ENCODE peak calls at places on chromosomes 11 and 22, in seven cellular contexts. R is A549, E is heart right ventricle, X is dorsolateral prefrontal cortex, S is neuronal stem cell, I is neural progenitor cell, Y is endothelial cell of umbilical vein. B is an unnamed sample.

GRCh38 chr11:31560842-31561476 is 51.4 kb downstream of the ELP4 start:
- DNase-seq in R (no peak), S (no peak), Y (no peak), I (no peak), E (no peak), X (no peak), B (no peak)

GRCh38 chr11:61966673-61967176 is 709 bp downstream of the FTH1 start:
- DNase-seq in S (no peak), X (no peak), E (no peak), Y (peak; percentile 47), I (peak; percentile 72), R (peak; percentile 51), B (peak; percentile 72)

GRCh38 chr11:14015711-14016110 is 53.2 kb downstream of the SPON1 start:
- DNase-seq in E (no peak), S (peak; percentile 5), Y (peak; percentile 78), X (no peak), R (peak; percentile 22), I (no peak), B (no peak)

GRCh38 chr11:46338636-46338987 is 8.7 kb upstream of the DGKZ start:
- DNase-seq in S (no peak), I (no peak), E (no peak), R (no peak), Y (no peak), X (no peak), B (no peak)

GRCh38 chr22:49617264-49617663 is 210.4 kb downstream of the BRD1 start:
- DNase-seq in Y (no peak), I (no peak), E (no peak), S (no peak), X (no peak), R (no peak), B (no peak)

GRCh38 chr11:111623527-111624030 is 21.3 kb downstream of the SIK2 start:
- DNase-seq in Y (no peak), R (no peak), E (no peak), X (no peak), I (no peak), S (no peak), B (no peak)

GRCh38 chr11:32309541-32310217 is 125.7 kb downstream of the WT1 start:
- DNase-seq in S (no peak), R (no peak), I (no peak), X (no peak), Y (no peak), E (no peak), B (no peak)

GRCh38 chr11:35815556-35816315 is 128.1 kb upstream of the LDLRAD3 start:
- DNase-seq in S (no peak), E (no peak), I (no peak), Y (no peak), X (no peak), R (no peak), B (peak; percentile 65)

DNA sequence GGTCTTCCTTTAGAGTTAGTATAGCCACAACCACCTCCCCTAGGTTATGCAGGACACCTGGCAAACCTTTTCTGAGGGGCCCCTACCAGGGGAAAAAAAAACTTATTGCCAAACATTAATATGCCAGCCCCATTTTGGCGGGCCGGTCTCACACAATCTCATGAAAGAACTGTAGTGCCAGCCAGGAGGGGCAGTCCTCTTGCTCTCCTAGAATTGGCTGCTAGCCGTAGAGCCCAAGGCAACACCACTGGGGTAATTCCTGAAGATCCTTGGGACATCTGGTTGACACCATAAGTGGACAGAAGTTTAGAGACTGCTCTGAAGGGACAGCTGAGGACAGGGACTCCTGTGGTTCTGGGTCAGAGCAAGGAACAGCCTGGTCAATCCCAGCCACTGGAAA is 24.2 kb downstream of the NAV2 start:
- DNase-seq in I (no peak), S (no peak), X (no peak), E (no peak), Y (no peak), R (no peak), B (no peak)
- H3K27ac ChIP-seq in I (no peak overlapping the region), S (no peak overlapping the region), X (peak overlapping the region; percentile 80), E (peak overlapping the region; percentile 16), Y (no peak overlapping the region), R (no peak overlapping the region), B (no peak overlapping the region)

DNA sequence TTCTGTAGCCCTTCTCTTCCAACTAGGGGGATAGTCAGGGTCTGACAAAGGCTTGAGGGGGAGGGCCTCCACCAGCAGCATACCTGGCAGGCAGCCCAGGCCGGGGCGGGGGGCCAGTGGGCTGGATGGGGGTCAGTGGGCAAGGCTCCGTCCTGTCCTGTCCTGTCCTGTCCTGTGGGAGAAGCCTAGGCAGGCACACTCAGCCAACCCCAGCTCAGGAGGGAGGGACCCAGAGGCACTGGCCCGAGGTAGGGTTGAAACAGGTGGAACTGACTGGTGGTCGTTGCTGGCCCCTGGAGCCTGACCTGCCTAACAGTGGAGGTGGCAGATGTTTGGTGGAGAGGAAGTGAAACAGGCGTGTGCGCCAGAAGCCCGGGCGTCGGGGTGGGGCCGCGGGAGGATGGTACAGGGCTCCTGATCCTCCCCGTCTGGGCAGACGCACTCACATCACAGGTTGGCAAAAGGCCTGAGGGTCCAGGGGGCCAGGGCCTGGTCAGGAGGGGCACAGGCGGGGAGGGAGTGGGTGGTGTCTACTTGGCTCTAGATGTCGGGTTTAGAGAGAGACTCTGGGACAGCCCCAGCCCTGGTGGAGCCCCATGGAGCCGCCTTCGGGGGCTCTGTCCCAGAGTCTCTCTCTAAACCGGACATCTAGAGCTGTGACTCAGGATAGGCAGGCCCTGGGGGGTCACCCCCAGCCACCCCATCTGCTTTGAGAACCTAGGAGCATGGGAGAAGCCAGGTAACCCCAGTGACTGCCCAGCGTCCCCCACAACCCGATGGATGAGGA is 32.5 kb upstream of the GRAMD4 start:
- DNase-seq in R (no peak), I (no peak), E (peak; percentile 49), S (no peak), X (no peak), Y (no peak), B (no peak)
- H3K27ac ChIP-seq in R (no peak overlapping the region), I (no peak overlapping the region), E (peak overlapping the region; percentile 88), S (no peak overlapping the region), X (peak overlapping the region; percentile 43), Y (no peak overlapping the region), B (peak overlapping the region; percentile 78)

DNA sequence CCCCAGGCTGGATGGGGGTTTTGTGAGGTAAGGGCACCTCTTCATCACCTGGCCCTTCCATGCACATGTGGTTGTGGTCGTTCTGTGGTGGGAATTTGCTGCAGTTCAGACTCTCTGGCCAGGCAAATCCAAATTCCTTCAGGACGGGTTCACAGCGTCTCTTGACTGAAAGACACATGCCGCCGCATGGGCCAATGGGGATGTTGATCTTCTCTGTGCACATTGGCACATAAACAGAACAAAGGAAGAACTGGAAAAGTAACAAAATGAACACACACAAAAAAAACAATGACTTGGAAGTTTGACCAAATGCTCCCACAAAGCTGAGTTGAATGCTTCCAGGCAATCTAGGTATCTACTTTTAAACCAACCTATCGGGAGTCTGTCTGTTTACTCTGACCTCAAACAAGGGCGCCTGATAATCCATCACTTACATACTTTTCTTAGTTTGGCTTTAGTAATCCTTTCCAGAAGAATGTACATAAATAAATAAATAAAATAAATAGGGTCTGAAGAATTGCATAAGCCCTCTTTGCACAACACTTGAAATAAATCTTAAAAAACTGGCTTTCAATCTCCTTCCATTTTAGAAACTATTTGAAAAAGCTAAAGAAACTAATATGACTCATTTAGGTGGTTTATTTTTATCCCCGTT is 2.8 kb downstream of the FZD4 start:
- DNase-seq in Y (peak; percentile 75), E (no peak), S (no peak), X (no peak), I (no peak), R (no peak), B (peak; percentile 57)
- H3K27ac ChIP-seq in Y (peak overlapping the region; percentile 45), E (peak overlapping the region; percentile 99), S (no peak overlapping the region), X (no peak overlapping the region), I (no peak overlapping the region), R (no peak overlapping the region), B (peak overlapping the region; percentile 65)

GRCh38 chr11:123741159-123741951 is at the start of gene ZNF202:
- DNase-seq in E (peak; percentile 93), R (peak; percentile 89), I (peak; percentile 96), S (peak; percentile 81), X (peak; percentile 95), Y (peak; percentile 91), B (peak; percentile 94)

GRCh38 chr11:123738374-123738773 is 3.1 kb downstream of the ZNF202 start:
- DNase-seq in X (no peak), Y (no peak), S (no peak), R (no peak), E (no peak), I (no peak), B (no peak)

GRCh38 chr11:123742334-123742733 is 874 bp upstream of the ZNF202 start:
- DNase-seq in E (no peak), R (no peak), Y (no peak), X (no peak), S (peak; percentile 17), I (peak; percentile 11), B (no peak)

GRCh38 chr11:123742778-123743177 is 1.3 kb upstream of the ZNF202 start:
- DNase-seq in S (no peak), R (no peak), Y (no peak), X (no peak), E (no peak), I (no peak), B (no peak)

GRCh38 chr11:123740787-123741158 is 687 bp downstream of the ZNF202 start:
- DNase-seq in X (no peak), R (no peak), S (no peak), Y (no peak), I (no peak), E (no peak), B (no peak)
- H3K27ac ChIP-seq in X (peak overlapping the region; percentile 88), R (peak overlapping the region; percentile 83), S (no peak overlapping the region), Y (peak overlapping the region; percentile 4), I (no peak overlapping the region), E (peak overlapping the region; percentile 88), B (peak overlapping the region; percentile 80)

DNA sequence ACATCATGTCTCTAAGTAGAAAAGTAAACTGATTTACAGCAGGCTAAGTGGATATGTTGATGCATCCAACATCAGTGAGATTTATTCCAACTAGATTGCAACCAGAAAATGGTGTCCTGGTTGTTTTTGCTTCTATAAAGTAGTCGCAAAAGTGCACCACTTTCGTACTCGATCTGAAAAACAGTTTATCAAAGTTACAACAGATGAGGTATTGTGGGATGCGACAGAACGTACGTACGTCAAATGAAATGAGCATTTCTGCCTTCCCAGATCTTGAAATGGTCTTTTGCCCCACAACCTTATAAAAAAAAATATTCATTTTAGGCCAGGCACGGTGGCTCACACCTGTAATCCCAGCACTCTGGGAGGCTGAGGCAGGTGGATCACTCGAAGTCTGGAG is 13.7 kb downstream of the GRAP2 start:
- DNase-seq in S (no peak), I (no peak), R (no peak), X (no peak), Y (no peak), E (no peak), B (no peak)
- H3K27ac ChIP-seq in S (no peak overlapping the region), I (no peak overlapping the region), R (no peak overlapping the region), X (no peak overlapping the region), Y (no peak overlapping the region), E (no peak overlapping the region), B (no peak overlapping the region)

GRCh38 chr11:791658-792534 is 2.0 kb upstream of the CEND1 start:
- DNase-seq in I (no peak), E (peak; percentile 15), X (no peak), R (no peak), S (no peak), Y (no peak), B (no peak)
- H3K27ac ChIP-seq in I (no peak overlapping the region), E (no peak overlapping the region), X (no peak overlapping the region), R (no peak overlapping the region), S (no peak overlapping the region), Y (no peak overlapping the region), B (no peak overlapping the region)

B was measured in right cardiac atrium.